ENCODE peak calls at places on chromosomes 11 and 22, in nine cellular contexts. B is left ventricle myocardium superior, T is PC-9, S is NCI-H345, W is prostate gland, Y is Ammon's horn, I is NT2/D1, M is A549, U is mammary epithelial cell. J is an unnamed sample.
A peak's percentile ranks its signal among the peaks of the same experiment; 100 is the strongest.

GRCh38 chr22:43817402-43817801 is 5.3 kb upstream of the EFCAB6 start:
- DNase-seq in B (no peak), T (no peak), S (no peak), W (no peak), Y (no peak), I (no peak), M (no peak), U (no peak), J (no peak)

GRCh38 chr11:116813781-116814471 is 9.2 kb downstream of the APOA4 start:
- DNase-seq in B (no peak), T (no peak), S (no peak), W (no peak), Y (no peak), I (no peak), M (no peak), U (no peak), J (no peak)

GRCh38 chr22:46092646-46093410 is 57.5 kb upstream of the PPARA start:
- DNase-seq in B (peak; percentile 35), T (no peak), S (no peak), W (no peak), Y (no peak), I (no peak), M (no peak), U (no peak), J (no peak)

GRCh38 chr11:113729456-113729855 is 23.3 kb upstream of the TMPRSS5 start:
- DNase-seq in B (no peak), T (no peak), S (no peak), W (no peak), Y (no peak), I (peak; percentile 8), M (no peak), U (peak; percentile 72), J (no peak)

GRCh38 chr22:45472426-45472825 is 30.3 kb upstream of the FBLN1 start:
- DNase-seq in B (no peak), T (no peak), S (no peak), W (no peak), Y (no peak), I (no peak), M (no peak), U (peak; percentile 23), J (no peak)

GRCh38 chr11:86798988-86799387 is 1.4 kb upstream of the PRSS23 start:
- DNase-seq in B (no peak), T (no peak), S (no peak), W (no peak), Y (no peak), I (no peak), M (peak; percentile 71), U (no peak), J (no peak)

GRCh38 chr11:2530131-2530854 is 85.5 kb downstream of the KCNQ1 start:
- DNase-seq in B (peak; percentile 20), T (no peak), S (no peak), W (no peak), Y (no peak), I (no peak), M (no peak), U (no peak), J (no peak)

GRCh38 chr11:44623716-44624491 is 58.4 kb downstream of the CD82 start:
- DNase-seq in B (peak; percentile 51), T (no peak), S (no peak), W (peak; percentile 3), Y (peak; percentile 1), I (no peak), M (no peak), U (no peak), J (no peak)

GRCh38 chr22:31814942-31815341 is 61.1 kb downstream of the DEPDC5 start:
- DNase-seq in B (no peak), T (no peak), S (no peak), W (no peak), Y (no peak), I (no peak), M (no peak), U (no peak), J (no peak)

GRCh38 chr11:16393335-16393734 is 37.0 kb upstream of the SOX6 start:
- DNase-seq in B (no peak), T (no peak), S (no peak), W (no peak), Y (no peak), I (no peak), M (no peak), U (no peak), J (no peak)

GRCh38 chr22:25050566-25050965 is 98.0 kb downstream of the KIAA1671 start:
- DNase-seq in B (no peak), T (no peak), S (no peak), W (no peak), Y (no peak), I (no peak), M (no peak), U (no peak), J (no peak)

GRCh38 chr11:8934735-8935478 is 2.2 kb upstream of the C11orf16 start:
- DNase-seq in B (no peak), T (peak; percentile 21), S (no peak), W (no peak), Y (no peak), I (no peak), M (peak; percentile 48), U (peak; percentile 20), J (no peak)

GRCh38 chr11:9596926-9597325 is 23.5 kb downstream of the WEE1 start:
- DNase-seq in B (no peak), T (no peak), S (no peak), W (no peak), Y (no peak), I (no peak), M (no peak), U (no peak), J (no peak)

GRCh38 chr11:32851251-32851650 is 21.5 kb downstream of the PRRG4 start:
- DNase-seq in B (no peak), T (no peak), S (no peak), W (no peak), Y (peak; percentile 14), I (no peak), M (no peak), U (no peak), J (no peak)

GRCh38 chr11:12043959-12044772 is 35.7 kb upstream of the DKK3 start:
- DNase-seq in B (peak; percentile 86), T (peak; percentile 69), S (peak; percentile 71), W (peak; percentile 84), Y (peak; percentile 85), I (no peak), M (peak; percentile 91), U (peak; percentile 94), J (peak; percentile 53)

GRCh38 chr11:113991170-113991569 is 16.3 kb downstream of the HTR3A start:
- DNase-seq in B (peak; percentile 61), T (no peak), S (no peak), W (no peak), Y (no peak), I (peak; percentile 46), M (no peak), U (peak; percentile 30), J (no peak)

GRCh38 chr11:70611890-70612289 is 213.6 kb downstream of the CTTN start:
- DNase-seq in B (no peak), T (no peak), S (no peak), W (no peak), Y (no peak), I (no peak), M (no peak), U (no peak), J (no peak)

GRCh38 chr11:128334311-128335044 is 252.9 kb downstream of the ETS1 start:
- DNase-seq in B (peak; percentile 53), T (no peak), S (no peak), W (no peak), Y (no peak), I (no peak), M (no peak), U (no peak), J (peak; percentile 19)

GRCh38 chr11:11731311-11732083 is 109.7 kb upstream of the GALNT18 start:
- DNase-seq in B (no peak), T (no peak), S (peak; percentile 62), W (no peak), Y (peak; percentile 9), I (no peak), M (peak; percentile 10), U (peak; percentile 94), J (peak; percentile 78)

GRCh38 chr22:30398685-30399680 is 2.2 kb downstream of the SEC14L2 start:
- DNase-seq in B (no peak), T (no peak), S (no peak), W (peak; percentile 27), Y (no peak), I (no peak), M (no peak), U (peak; percentile 52), J (no peak)

GRCh38 chr11:112588252-112588668 is 327.6 kb upstream of the PLET1 start:
- DNase-seq in B (peak; percentile 66), T (peak; percentile 20), S (peak; percentile 90), W (peak; percentile 63), Y (peak; percentile 95), I (peak; percentile 76), M (peak; percentile 69), U (peak; percentile 74), J (peak; percentile 84)

GRCh38 chr22:33723915-33724314 is 196.4 kb downstream of the LARGE1 start:
- DNase-seq in B (peak; percentile 43), T (no peak), S (no peak), W (no peak), Y (peak; percentile 39), I (no peak), M (no peak), U (no peak), J (no peak)

GRCh38 chr11:44889266-44889665 is 61.4 kb downstream of the TP53I11 start:
- DNase-seq in B (no peak), T (no peak), S (no peak), W (no peak), Y (no peak), I (no peak), M (no peak), U (no peak), J (no peak)

GRCh38 chr11:351411-351810 is 17.9 kb upstream of the B4GALNT4 start:
- DNase-seq in B (no peak), T (no peak), S (no peak), W (no peak), Y (no peak), I (no peak), M (no peak), U (no peak), J (no peak)

GRCh38 chr22:49169074-49169744 is 658.5 kb downstream of the BRD1 start:
- DNase-seq in B (no peak), T (no peak), S (no peak), W (no peak), Y (no peak), I (no peak), M (no peak), U (no peak), J (no peak)

GRCh38 chr11:17600316-17601205 is 53.5 kb downstream of the OTOG start:
- DNase-seq in B (no peak), T (no peak), S (peak; percentile 54), W (no peak), Y (no peak), I (no peak), M (no peak), U (no peak), J (no peak)

GRCh38 chr22:33697640-33698039 is 222.6 kb downstream of the LARGE1 start:
- DNase-seq in B (no peak), T (no peak), S (no peak), W (no peak), Y (no peak), I (no peak), M (no peak), U (no peak), J (no peak)

GRCh38 chr11:27228232-27228631 is 134.8 kb downstream of the CCDC34 start:
- DNase-seq in B (no peak), T (no peak), S (peak; percentile 81), W (peak; percentile 56), Y (no peak), I (no peak), M (no peak), U (peak; percentile 88), J (no peak)

GRCh38 chr11:124069429-124070401 is 28.6 kb upstream of the OR10G7 start:
- DNase-seq in B (peak; percentile 34), T (peak; percentile 17), S (peak; percentile 59), W (no peak), Y (peak; percentile 73), I (no peak), M (peak; percentile 53), U (peak; percentile 47), J (peak; percentile 57)

GRCh38 chr11:67287355-67288197 is 1.5 kb upstream of the ANKRD13D start:
- DNase-seq in B (peak; percentile 28), T (no peak), S (no peak), W (no peak), Y (no peak), I (no peak), M (no peak), U (no peak), J (no peak)

GRCh38 chr11:75813126-75813525 is 1.9 kb upstream of the UVRAG start:
- DNase-seq in B (no peak), T (no peak), S (no peak), W (no peak), Y (no peak), I (no peak), M (no peak), U (peak; percentile 82), J (no peak)